ENCODE peak calls at places on chromosome 4, in five cellular contexts. Z is neuronal stem cell, T is H1, E is H9, A is mesenchymal stem cell. J is an unnamed sample.

GRCh38 chr4:122616910-122617596 is 3.8 kb downstream of the IL21 start:
- DNase-seq in A (no peak), T (no peak), Z (no peak), E (no peak), J (no peak)

GRCh38 chr4:80240976-80241375 is 25.5 kb upstream of the FGF5 start:
- DNase-seq in T (no peak), E (no peak), Z (no peak), A (no peak), J (no peak)

GRCh38 chr4:108359130-108359709 is 190.5 kb upstream of the LEF1 start:
- DNase-seq in Z (no peak), T (no peak), E (no peak), A (no peak), J (no peak)

GRCh38 chr4:186039697-186040096 is 29.3 kb upstream of the TLR3 start:
- DNase-seq in A (no peak), Z (no peak), T (no peak), E (no peak), J (peak; percentile 31)

GRCh38 chr4:150010525-150011126 is 67.6 kb upstream of the DCLK2 start:
- DNase-seq in A (peak; percentile 68), E (peak; percentile 43), T (no peak), Z (peak; percentile 30), J (peak; percentile 46)

GRCh38 chr4:93359609-93360008 is 468.9 kb upstream of the ATOH1 start:
- DNase-seq in E (no peak), T (no peak), A (no peak), Z (no peak), J (no peak)

GRCh38 chr4:102169345-102169744 is 175.9 kb downstream of the SLC39A8 start:
- DNase-seq in T (no peak), Z (peak; percentile 20), A (peak; percentile 81), E (peak; percentile 47), J (no peak)

GRCh38 chr4:169620846-169621228 is 459 bp downstream of the CLCN3 start:
- DNase-seq in E (no peak), Z (peak; percentile 20), T (no peak), A (peak; percentile 61), J (peak; percentile 21)

GRCh38 chr4:32884198-32884597 is 2164.0 kb downstream of the PCDH7 start:
- DNase-seq in T (no peak), E (no peak), Z (no peak), A (peak; percentile 2), J (peak; percentile 4)

GRCh38 chr4:67575232-67575888 is 16.8 kb downstream of the STAP1 start:
- DNase-seq in Z (no peak), A (no peak), E (no peak), T (no peak), J (no peak)

GRCh38 chr4:5609265-5610007 is 98.9 kb downstream of the EVC2 start:
- DNase-seq in A (no peak), E (no peak), T (no peak), Z (no peak), J (no peak)

GRCh38 chr4:122836941-122837340 is 10.3 kb downstream of the FGF2 start:
- DNase-seq in E (no peak), Z (no peak), A (no peak), T (no peak), J (no peak)

GRCh38 chr4:102625232-102625930 is 124.2 kb downstream of the NFKB1 start:
- DNase-seq in E (peak; percentile 64), T (no peak), Z (no peak), A (peak; percentile 51), J (no peak)

GRCh38 chr4:176569301-176569700 is 223.4 kb downstream of the VEGFC start:
- DNase-seq in Z (no peak), E (no peak), A (no peak), T (no peak), J (no peak)

GRCh38 chr4:127141857-127142256 is 490.9 kb upstream of the INTU start:
- DNase-seq in T (no peak), E (no peak), Z (no peak), A (peak; percentile 90), J (no peak)

GRCh38 chr4:164408831-164409230 is 345.1 kb upstream of the SMIM31 start:
- DNase-seq in T (no peak), A (no peak), Z (no peak), E (no peak), J (peak; percentile 91)

GRCh38 chr4:60422440-60422839 is 777.7 kb upstream of the ADGRL3 start:
- DNase-seq in Z (no peak), T (no peak), A (no peak), E (no peak), J (no peak)

GRCh38 chr4:46844325-46844917 is 64.6 kb downstream of the COX7B2 start:
- DNase-seq in T (no peak), Z (peak; percentile 56), A (peak; percentile 63), E (peak; percentile 29), J (peak; percentile 73)

GRCh38 chr4:78652282-78652876 is 100.8 kb downstream of the ANXA3 start:
- DNase-seq in E (no peak), T (no peak), Z (no peak), A (no peak), J (no peak)

GRCh38 chr4:73414936-73415271 is 10.8 kb downstream of the ALB start:
- DNase-seq in A (no peak), T (no peak), Z (no peak), E (no peak), J (no peak)

GRCh38 chr4:40484346-40484745 is 145.3 kb downstream of the RBM47 start:
- DNase-seq in T (no peak), E (no peak), A (no peak), Z (no peak), J (no peak)

GRCh38 chr4:94365304-94365703 is 22.7 kb upstream of the HPGDS start:
- DNase-seq in E (no peak), T (no peak), A (no peak), Z (no peak), J (no peak)

GRCh38 chr4:1410491-1411325 is 4.5 kb upstream of the NKX1-1 start:
- DNase-seq in Z (peak; percentile 93), E (peak; percentile 87), A (peak; percentile 46), T (peak; percentile 98), J (peak; percentile 65)

GRCh38 chr4:45033676-45034410 is 307.5 kb upstream of the GNPDA2 start:
- DNase-seq in T (no peak), Z (no peak), E (peak; percentile 27), A (no peak), J (no peak)

GRCh38 chr4:45036677-45037076 is 310.3 kb upstream of the GNPDA2 start:
- DNase-seq in A (no peak), Z (no peak), E (no peak), T (no peak), J (no peak)
- H2BK12ac ChIP-seq in A (no peak overlapping the region), Z (no peak overlapping the region), E (no peak overlapping the region), T (no peak overlapping the region), J (no peak overlapping the region)

DNA sequence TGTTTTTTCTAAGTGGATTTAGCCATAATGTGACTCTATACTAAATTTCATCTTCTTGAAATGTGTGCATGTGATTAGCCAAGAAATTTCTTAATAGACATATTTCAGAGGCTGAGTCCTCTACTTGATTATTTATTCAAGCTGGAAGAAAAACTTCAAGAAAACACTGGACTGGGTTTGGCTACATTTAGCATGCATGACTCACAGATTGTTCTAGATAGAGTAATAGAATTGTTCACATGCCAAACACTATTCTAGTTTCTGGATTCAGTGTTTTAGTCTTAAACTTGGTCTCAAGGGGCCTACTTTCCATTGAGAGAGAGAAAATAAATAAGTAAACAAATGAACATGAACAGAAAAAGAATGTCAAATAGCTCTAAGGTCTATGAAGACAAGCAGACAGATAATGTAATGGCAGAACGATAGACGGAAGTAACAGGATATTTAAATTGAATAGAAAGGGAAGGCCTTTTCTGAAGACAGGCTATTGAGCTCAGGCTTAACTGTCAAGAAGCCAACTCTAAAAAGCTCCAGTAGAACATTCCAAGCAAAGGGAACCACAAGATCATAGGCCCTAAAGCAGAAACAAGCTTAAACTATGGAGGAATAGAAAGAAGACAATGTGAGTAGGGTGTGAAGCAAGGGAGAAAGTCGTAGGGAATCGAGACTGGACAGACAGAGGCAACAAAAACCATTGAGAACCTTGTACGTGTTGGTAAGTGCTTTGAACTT is 104.6 kb downstream of the TMEM144 start:
- DNase-seq in A (peak; percentile 82), T (no peak), E (no peak), Z (no peak), J (peak; percentile 88)
- H2BK120ac ChIP-seq in A (no peak overlapping the region), T (no peak overlapping the region), E (no peak overlapping the region), Z (no peak overlapping the region), J (no peak overlapping the region)

GRCh38 chr4:16334641-16335040 is 108.4 kb upstream of the TAPT1 start:
- DNase-seq in E (no peak), T (no peak), Z (no peak), A (no peak), J (no peak)
- H2BK12ac ChIP-seq in E (no peak overlapping the region), T (no peak overlapping the region), Z (no peak overlapping the region), A (no peak overlapping the region), J (no peak overlapping the region)

GRCh38 chr4:74665346-74665745 is 129.0 kb downstream of the BTC start:
- DNase-seq in A (no peak), T (no peak), E (no peak), Z (no peak), J (peak; percentile 36)
- H2BK120ac ChIP-seq in A (no peak overlapping the region), T (peak overlapping the region; percentile 82), E (no peak overlapping the region), Z (no peak overlapping the region), J (no peak overlapping the region)

GRCh38 chr4:153153339-153153851 is 50.8 kb upstream of the TRIM2 start:
- DNase-seq in T (peak; percentile 77), Z (no peak), A (peak; percentile 56), E (peak; percentile 75), J (no peak)

GRCh38 chr4:153148796-153149195 is 55.4 kb upstream of the TRIM2 start:
- DNase-seq in Z (no peak), T (no peak), A (peak; percentile 55), E (no peak), J (no peak)

GRCh38 chr4:153152453-153153338 is 51.5 kb upstream of the TRIM2 start:
- DNase-seq in A (peak; percentile 48), E (no peak), Z (peak; percentile 56), T (peak; percentile 71), J (peak; percentile 17)

GRCh38 chr4:153154010-153154975 is 50.0 kb upstream of the TRIM2 start:
- DNase-seq in A (peak; percentile 42), E (no peak), Z (no peak), T (no peak), J (no peak)

GRCh38 chr4:153151535-153152452 is 52.4 kb upstream of the TRIM2 start:
- DNase-seq in E (peak; percentile 91), T (peak; percentile 95), Z (peak; percentile 92), A (peak; percentile 66), J (peak; percentile 66)
- H2BK12ac ChIP-seq in E (no peak overlapping the region), T (no peak overlapping the region), Z (no peak overlapping the region), A (no peak overlapping the region), J (no peak overlapping the region)

GRCh38 chr4:38815879-38816782 is 11.5 kb upstream of the TLR1 start:
- DNase-seq in T (no peak), Z (no peak), A (peak; percentile 52), E (no peak), J (no peak)

GRCh38 chr4:38821739-38822138 is 17.1 kb upstream of the TLR1 start:
- DNase-seq in T (no peak), E (no peak), A (peak; percentile 86), Z (no peak), J (no peak)

GRCh38 chr4:38820329-38821061 is 15.9 kb upstream of the TLR1 start:
- DNase-seq in Z (no peak), E (no peak), A (no peak), T (no peak), J (no peak)

GRCh38 chr4:38819569-38819968 is 15.0 kb upstream of the TLR1 start:
- DNase-seq in E (no peak), Z (no peak), A (peak; percentile 49), T (no peak), J (no peak)

GRCh38 chr4:38818441-38818976 is 13.9 kb upstream of the TLR1 start:
- DNase-seq in E (no peak), A (no peak), Z (no peak), T (no peak), J (peak; percentile 95)
- H2BK120ac ChIP-seq in E (no peak overlapping the region), A (no peak overlapping the region), Z (no peak overlapping the region), T (no peak overlapping the region), J (no peak overlapping the region)

GRCh38 chr4:41693629-41694028 is 54.9 kb downstream of the PHOX2B start:
- DNase-seq in Z (peak; percentile 18), E (no peak), T (no peak), A (peak; percentile 42), J (no peak)
- H2BK12ac ChIP-seq in Z (no peak overlapping the region), E (no peak overlapping the region), T (no peak overlapping the region), A (no peak overlapping the region), J (no peak overlapping the region)